ENCODE peak calls at places on chromosomes 11 and 22, in nine cellular contexts. F, W, X, P, D, Y, G, I and V are unnamed samples.

GRCh38 chr22:37804502-37804885 is 3.2 kb upstream of the GCAT start:
- DNase-seq in G (peak; percentile 73), F (no peak), Y (no peak), X (no peak), I (peak; percentile 31), W (no peak), P (peak; percentile 28), D (no peak), V (no peak)

GRCh38 chr22:36881504-36882245 is 20.9 kb downstream of the NCF4 start:
- DNase-seq in D (no peak), W (no peak), P (no peak), I (no peak), F (no peak), Y (no peak), X (no peak), G (no peak), V (no peak)

GRCh38 chr11:75557649-75558494 is 4.2 kb upstream of the SERPINH1 start:
- DNase-seq in F (peak; percentile 57), I (no peak), X (no peak), Y (peak; percentile 74), W (no peak), D (peak; percentile 84), G (no peak), P (no peak), V (no peak)

GRCh38 chr11:99934008-99934407 is 753.1 kb upstream of the ARHGAP42 start:
- DNase-seq in Y (no peak), G (no peak), X (no peak), P (no peak), D (no peak), F (peak; percentile 16), W (no peak), I (no peak), V (no peak)

GRCh38 chr11:115255006-115255762 is 249.0 kb downstream of the CADM1 start:
- DNase-seq in F (no peak), Y (no peak), G (no peak), I (no peak), W (no peak), X (no peak), P (no peak), D (no peak), V (no peak)

GRCh38 chr11:104564921-104565580 is 333.2 kb downstream of the CASP12 start:
- DNase-seq in Y (peak; percentile 54), F (no peak), W (no peak), P (peak; percentile 3), I (no peak), D (no peak), X (no peak), G (no peak), V (no peak)

GRCh38 chr11:27640954-27641353 is 59.3 kb downstream of the BDNF start:
- DNase-seq in I (no peak), P (no peak), X (no peak), W (no peak), F (no peak), D (no peak), Y (no peak), G (no peak), V (no peak)

GRCh38 chr22:44425356-44425755 is 72.7 kb downstream of the RTL6 start:
- DNase-seq in W (no peak), F (no peak), Y (peak; percentile 30), P (no peak), G (no peak), I (no peak), D (no peak), X (no peak), V (no peak)

GRCh38 chr22:26619510-26619909 is 1.7 kb upstream of the CRYBB1 start:
- DNase-seq in F (no peak), Y (no peak), G (no peak), X (no peak), D (no peak), P (no peak), W (no peak), I (no peak), V (no peak)

GRCh38 chr11:35160902-35161585 is 22.1 kb downstream of the CD44 start:
- DNase-seq in P (no peak), G (peak; percentile 35), Y (no peak), D (no peak), X (no peak), F (no peak), I (no peak), W (no peak), V (no peak)

GRCh38 chr11:69611548-69612526 is 29.1 kb upstream of the CCND1 start:
- DNase-seq in D (no peak), W (no peak), Y (no peak), F (no peak), P (no peak), X (no peak), I (no peak), G (no peak), V (no peak)

GRCh38 chr11:79393362-79394043 is 47.3 kb downstream of the TENM4 start:
- DNase-seq in Y (no peak), X (peak; percentile 16), F (peak; percentile 33), P (no peak), I (peak; percentile 42), D (no peak), G (peak; percentile 77), W (no peak), V (no peak)

GRCh38 chr11:83473771-83474170 is 187.6 kb upstream of the CCDC90B start:
- DNase-seq in D (no peak), W (no peak), Y (no peak), X (no peak), I (no peak), P (no peak), G (no peak), F (no peak), V (no peak)

DNA sequence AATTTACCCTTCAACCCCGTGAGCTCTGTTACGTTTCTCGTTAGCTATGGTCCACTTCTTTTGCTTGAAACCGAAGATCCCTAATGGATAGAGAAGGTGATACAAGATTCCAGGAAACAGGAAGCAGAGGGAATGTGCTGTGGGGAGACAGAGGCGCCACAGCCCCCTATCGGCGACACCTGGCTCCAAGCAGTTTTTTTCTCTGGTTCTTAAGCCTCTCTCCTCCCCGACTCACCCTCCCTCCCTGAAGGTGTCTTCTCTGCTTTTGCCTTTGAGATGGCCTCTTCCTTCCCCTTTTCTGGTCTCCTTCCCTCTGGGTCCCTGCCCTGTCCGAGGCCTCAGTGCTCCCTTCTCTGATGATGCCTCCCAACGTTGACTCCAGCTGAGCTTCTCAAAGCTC is 14.2 kb upstream of the APOBEC3A start:
- DNase-seq in D (no peak), P (no peak), W (no peak), I (peak; percentile 10), F (no peak), Y (peak; percentile 53), G (no peak), X (no peak), V (no peak)
- TF ChIP-seq CTCF in D (no peak), P (no peak), W (no peak), I (no peak), F (no peak), Y (peak; percentile 15), G (no peak), X (no peak), V (no peak)

DNA sequence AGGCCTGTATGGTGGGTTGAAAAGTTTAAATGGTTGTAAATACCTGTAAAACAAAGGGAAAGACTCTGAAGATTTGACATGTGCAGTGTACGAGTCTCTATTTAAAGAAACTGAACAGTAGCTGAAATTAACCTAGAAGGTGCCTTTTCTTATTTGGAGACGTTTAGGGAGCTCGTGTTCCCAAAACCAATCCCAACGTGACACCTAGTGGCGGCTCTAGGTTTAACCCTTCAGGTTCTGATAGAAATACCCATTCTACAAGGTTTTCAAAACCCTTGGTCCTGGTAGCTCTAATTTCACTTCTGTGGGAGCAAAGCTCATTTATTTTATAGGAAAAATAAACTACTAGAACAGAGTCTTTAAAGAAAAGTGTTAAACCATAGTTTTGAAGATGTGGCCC is 258.3 kb downstream of the LRRC4C start:
- DNase-seq in I (peak; percentile 77), W (no peak), D (peak; percentile 43), P (peak; percentile 47), X (peak; percentile 65), G (peak; percentile 16), Y (no peak), F (peak; percentile 62), V (no peak)
- TF ChIP-seq CTCF in I (peak; percentile 92), W (no peak), D (peak; percentile 66), P (peak; percentile 61), X (peak; percentile 80), G (peak; percentile 62), Y (peak; percentile 30), F (peak; percentile 79), V (no peak)

GRCh38 chr11:22671751-22672150 is 5.3 kb downstream of the GAS2 start:
- DNase-seq in P (no peak), W (no peak), I (no peak), F (peak; percentile 50), X (no peak), Y (no peak), D (peak; percentile 57), G (no peak), V (no peak)

GRCh38 chr11:22669368-22669767 is 3.0 kb downstream of the GAS2 start:
- DNase-seq in W (no peak), I (no peak), X (no peak), D (no peak), Y (no peak), G (no peak), F (no peak), P (no peak), V (no peak)

GRCh38 chr11:22668005-22668796 is 1.8 kb downstream of the GAS2 start:
- DNase-seq in F (no peak), Y (no peak), W (no peak), P (no peak), G (no peak), I (no peak), D (no peak), X (no peak), V (no peak)

GRCh38 chr11:22666700-22667439 is 459 bp downstream of the GAS2 start:
- DNase-seq in F (peak; percentile 5), Y (peak; percentile 68), I (peak; percentile 78), X (peak; percentile 47), W (no peak), D (no peak), G (peak; percentile 85), P (peak; percentile 55), V (no peak)

DNA sequence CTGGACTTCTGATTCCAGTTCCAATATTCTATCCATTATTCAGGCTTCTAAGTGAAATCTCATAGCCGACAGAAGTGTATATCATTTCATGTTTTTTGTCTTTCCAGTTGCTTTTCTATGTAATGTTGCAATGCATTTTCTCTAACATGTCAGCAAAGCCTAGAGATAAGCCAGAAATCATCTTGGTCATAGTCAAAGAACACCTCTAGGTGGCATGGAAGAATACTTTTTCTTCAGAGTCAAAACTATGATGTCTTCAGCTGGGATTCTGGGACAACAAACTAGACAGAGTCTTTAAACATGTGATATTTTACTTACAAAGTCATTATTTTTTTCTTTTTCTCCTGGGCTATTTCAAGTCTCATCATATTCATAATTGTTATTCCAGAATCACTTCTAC is 4.4 kb downstream of the GAS2 start:
- DNase-seq in I (no peak), Y (no peak), X (no peak), W (no peak), P (no peak), F (peak; percentile 61), D (no peak), G (no peak), V (no peak)
- TF ChIP-seq CTCF in I (peak; percentile 51), Y (no peak), X (peak; percentile 65), W (no peak), P (no peak), F (peak; percentile 54), D (no peak), G (peak; percentile 37), V (no peak)

GRCh38 chr22:50209893-50210292 is 9.1 kb downstream of the SELENOO start:
- DNase-seq in G (peak; percentile 87), P (peak; percentile 69), X (peak; percentile 71), Y (peak; percentile 81), D (peak; percentile 45), W (no peak), I (peak; percentile 65), F (peak; percentile 65), V (no peak)
- TF ChIP-seq CTCF in G (peak; percentile 84), P (peak; percentile 80), X (peak; percentile 88), Y (peak; percentile 83), D (peak; percentile 94), W (peak; percentile 75), I (peak; percentile 82), F (peak; percentile 94), V (peak; percentile 86)

GRCh38 chr11:909406-909805 is 1.2 kb downstream of the CHID1 start:
- DNase-seq in G (no peak), F (no peak), X (no peak), I (no peak), Y (no peak), P (no peak), D (no peak), W (no peak), V (no peak)
- TF ChIP-seq CTCF in G (no peak), F (no peak), X (no peak), I (no peak), Y (no peak), P (no peak), D (no peak), W (no peak), V (no peak)